ENCODE peak calls at places on chromosome 14, in six cellular contexts. One of them, this sample, is unnamed.

GRCh38 chr14:49970474-49971147 is 77.7 kb downstream of the ARF6 start:
- DNase-seq in stimulated activated CD8-positive, alpha-beta memory T cell treated with anti-CD3 and anti-CD28 coated beads, Interleukin-12 subunit alpha, Interleukin-12 subunit beta, amount 100 ng/mL, for 4 hours: no peak
- DNase-seq in neural crest cell: no peak
- DNase-seq in D341Med: no peak
- DNase-seq in stimulated activated CD4-positive, alpha-beta T cell treated with anti-CD3 and anti-CD28 coated beads, Interleukin-2, amount 100 ng/mL, for 4 hours: no peak
- DNase-seq in H9: no peak
- DNase-seq in this sample: no peak

GRCh38 chr14:95685978-95686922 is at the start of gene TCL1B:
- DNase-seq in D341Med: no peak
- DNase-seq in H9: peak; percentile 68
- DNase-seq in stimulated activated CD8-positive, alpha-beta memory T cell treated with anti-CD3 and anti-CD28 coated beads, Interleukin-12 subunit alpha, Interleukin-12 subunit beta, amount 100 ng/mL, for 4 hours: no peak
- DNase-seq in stimulated activated CD4-positive, alpha-beta T cell treated with anti-CD3 and anti-CD28 coated beads, Interleukin-2, amount 100 ng/mL, for 4 hours: no peak
- DNase-seq in neural crest cell: no peak
- DNase-seq in this sample: no peak

GRCh38 chr14:77024171-77024627 is 4.3 kb downstream of the IRF2BPL start:
- DNase-seq in neural crest cell: no peak
- DNase-seq in D341Med: no peak
- DNase-seq in H9: peak; percentile 93
- DNase-seq in stimulated activated CD4-positive, alpha-beta T cell treated with anti-CD3 and anti-CD28 coated beads, Interleukin-2, amount 100 ng/mL, for 4 hours: peak; percentile 63
- DNase-seq in stimulated activated CD8-positive, alpha-beta memory T cell treated with anti-CD3 and anti-CD28 coated beads, Interleukin-12 subunit alpha, Interleukin-12 subunit beta, amount 100 ng/mL, for 4 hours: no peak
- DNase-seq in this sample: no peak

GRCh38 chr14:57403521-57403864 is 13.1 kb downstream of the NAA30 start:
- DNase-seq in stimulated activated CD4-positive, alpha-beta T cell treated with anti-CD3 and anti-CD28 coated beads, Interleukin-2, amount 100 ng/mL, for 4 hours: no peak
- DNase-seq in neural crest cell: no peak
- DNase-seq in D341Med: no peak
- DNase-seq in stimulated activated CD8-positive, alpha-beta memory T cell treated with anti-CD3 and anti-CD28 coated beads, Interleukin-12 subunit alpha, Interleukin-12 subunit beta, amount 100 ng/mL, for 4 hours: no peak
- DNase-seq in H9: no peak
- DNase-seq in this sample: no peak

GRCh38 chr14:99313234-99313633 is 41.2 kb upstream of the BCL11B start:
- DNase-seq in D341Med: no peak
- DNase-seq in stimulated activated CD4-positive, alpha-beta T cell treated with anti-CD3 and anti-CD28 coated beads, Interleukin-2, amount 100 ng/mL, for 4 hours: no peak
- DNase-seq in H9: no peak
- DNase-seq in stimulated activated CD8-positive, alpha-beta memory T cell treated with anti-CD3 and anti-CD28 coated beads, Interleukin-12 subunit alpha, Interleukin-12 subunit beta, amount 100 ng/mL, for 4 hours: no peak
- DNase-seq in neural crest cell: no peak
- DNase-seq in this sample: no peak

GRCh38 chr14:63245893-63246292 is 41.6 kb downstream of the RHOJ start:
- DNase-seq in stimulated activated CD8-positive, alpha-beta memory T cell treated with anti-CD3 and anti-CD28 coated beads, Interleukin-12 subunit alpha, Interleukin-12 subunit beta, amount 100 ng/mL, for 4 hours: no peak
- DNase-seq in neural crest cell: no peak
- DNase-seq in H9: no peak
- DNase-seq in D341Med: peak; percentile 54
- DNase-seq in stimulated activated CD4-positive, alpha-beta T cell treated with anti-CD3 and anti-CD28 coated beads, Interleukin-2, amount 100 ng/mL, for 4 hours: no peak
- DNase-seq in this sample: no peak

GRCh38 chr14:23154876-23155587 is 28.4 kb downstream of the SLC7A8 start:
- DNase-seq in D341Med: peak; percentile 84
- DNase-seq in stimulated activated CD8-positive, alpha-beta memory T cell treated with anti-CD3 and anti-CD28 coated beads, Interleukin-12 subunit alpha, Interleukin-12 subunit beta, amount 100 ng/mL, for 4 hours: no peak
- DNase-seq in H9: peak; percentile 80
- DNase-seq in stimulated activated CD4-positive, alpha-beta T cell treated with anti-CD3 and anti-CD28 coated beads, Interleukin-2, amount 100 ng/mL, for 4 hours: no peak
- DNase-seq in neural crest cell: no peak
- DNase-seq in this sample: peak; percentile 82

GRCh38 chr14:68631691-68632590 is 160.9 kb downstream of the ZFP36L1 start:
- DNase-seq in stimulated activated CD8-positive, alpha-beta memory T cell treated with anti-CD3 and anti-CD28 coated beads, Interleukin-12 subunit alpha, Interleukin-12 subunit beta, amount 100 ng/mL, for 4 hours: no peak
- DNase-seq in D341Med: no peak
- DNase-seq in H9: peak; percentile 16
- DNase-seq in neural crest cell: no peak
- DNase-seq in stimulated activated CD4-positive, alpha-beta T cell treated with anti-CD3 and anti-CD28 coated beads, Interleukin-2, amount 100 ng/mL, for 4 hours: no peak
- DNase-seq in this sample: no peak

GRCh38 chr14:69107407-69108003 is 45.4 kb downstream of the DCAF5 start:
- DNase-seq in D341Med: peak; percentile 69
- DNase-seq in stimulated activated CD8-positive, alpha-beta memory T cell treated with anti-CD3 and anti-CD28 coated beads, Interleukin-12 subunit alpha, Interleukin-12 subunit beta, amount 100 ng/mL, for 4 hours: no peak
- DNase-seq in H9: peak; percentile 51
- DNase-seq in neural crest cell: no peak
- DNase-seq in stimulated activated CD4-positive, alpha-beta T cell treated with anti-CD3 and anti-CD28 coated beads, Interleukin-2, amount 100 ng/mL, for 4 hours: no peak
- DNase-seq in this sample: peak; percentile 80

GRCh38 chr14:49550284-49551184 is 35.6 kb downstream of the RPS29 start:
- DNase-seq in D341Med: no peak
- DNase-seq in stimulated activated CD8-positive, alpha-beta memory T cell treated with anti-CD3 and anti-CD28 coated beads, Interleukin-12 subunit alpha, Interleukin-12 subunit beta, amount 100 ng/mL, for 4 hours: no peak
- DNase-seq in H9: no peak
- DNase-seq in neural crest cell: no peak
- DNase-seq in stimulated activated CD4-positive, alpha-beta T cell treated with anti-CD3 and anti-CD28 coated beads, Interleukin-2, amount 100 ng/mL, for 4 hours: no peak
- DNase-seq in this sample: peak; percentile 61

GRCh38 chr14:106276326-106277267 is 750.2 kb downstream of the TMEM121 start:
- DNase-seq in stimulated activated CD8-positive, alpha-beta memory T cell treated with anti-CD3 and anti-CD28 coated beads, Interleukin-12 subunit alpha, Interleukin-12 subunit beta, amount 100 ng/mL, for 4 hours: no peak
- DNase-seq in neural crest cell: no peak
- DNase-seq in stimulated activated CD4-positive, alpha-beta T cell treated with anti-CD3 and anti-CD28 coated beads, Interleukin-2, amount 100 ng/mL, for 4 hours: no peak
- DNase-seq in H9: no peak
- DNase-seq in D341Med: no peak
- DNase-seq in this sample: no peak

GRCh38 chr14:71286126-71286525 is 378.9 kb downstream of the PCNX1 start:
- DNase-seq in H9: no peak
- DNase-seq in neural crest cell: no peak
- DNase-seq in stimulated activated CD4-positive, alpha-beta T cell treated with anti-CD3 and anti-CD28 coated beads, Interleukin-2, amount 100 ng/mL, for 4 hours: no peak
- DNase-seq in D341Med: no peak
- DNase-seq in stimulated activated CD8-positive, alpha-beta memory T cell treated with anti-CD3 and anti-CD28 coated beads, Interleukin-12 subunit alpha, Interleukin-12 subunit beta, amount 100 ng/mL, for 4 hours: no peak
- DNase-seq in this sample: no peak

GRCh38 chr14:104299993-104300761 is 161.8 kb downstream of the KIF26A start:
- DNase-seq in stimulated activated CD4-positive, alpha-beta T cell treated with anti-CD3 and anti-CD28 coated beads, Interleukin-2, amount 100 ng/mL, for 4 hours: no peak
- DNase-seq in D341Med: no peak
- DNase-seq in stimulated activated CD8-positive, alpha-beta memory T cell treated with anti-CD3 and anti-CD28 coated beads, Interleukin-12 subunit alpha, Interleukin-12 subunit beta, amount 100 ng/mL, for 4 hours: no peak
- DNase-seq in H9: no peak
- DNase-seq in neural crest cell: no peak
- DNase-seq in this sample: no peak

GRCh38 chr14:36647827-36648753 is 13.6 kb upstream of the PAX9 start:
- DNase-seq in stimulated activated CD8-positive, alpha-beta memory T cell treated with anti-CD3 and anti-CD28 coated beads, Interleukin-12 subunit alpha, Interleukin-12 subunit beta, amount 100 ng/mL, for 4 hours: no peak
- DNase-seq in D341Med: peak; percentile 69
- DNase-seq in H9: peak; percentile 83
- DNase-seq in stimulated activated CD4-positive, alpha-beta T cell treated with anti-CD3 and anti-CD28 coated beads, Interleukin-2, amount 100 ng/mL, for 4 hours: no peak
- DNase-seq in neural crest cell: peak; percentile 54
- DNase-seq in this sample: peak; percentile 10

GRCh38 chr14:61872452-61872851 is 110.2 kb downstream of the SNAPC1 start:
- DNase-seq in stimulated activated CD4-positive, alpha-beta T cell treated with anti-CD3 and anti-CD28 coated beads, Interleukin-2, amount 100 ng/mL, for 4 hours: no peak
- DNase-seq in H9: no peak
- DNase-seq in neural crest cell: no peak
- DNase-seq in stimulated activated CD8-positive, alpha-beta memory T cell treated with anti-CD3 and anti-CD28 coated beads, Interleukin-12 subunit alpha, Interleukin-12 subunit beta, amount 100 ng/mL, for 4 hours: no peak
- DNase-seq in D341Med: no peak
- DNase-seq in this sample: no peak

GRCh38 chr14:73789996-73790581 is 61.5 kb upstream of the PTGR2 start:
- DNase-seq in H9: no peak
- DNase-seq in stimulated activated CD8-positive, alpha-beta memory T cell treated with anti-CD3 and anti-CD28 coated beads, Interleukin-12 subunit alpha, Interleukin-12 subunit beta, amount 100 ng/mL, for 4 hours: no peak
- DNase-seq in D341Med: no peak
- DNase-seq in neural crest cell: no peak
- DNase-seq in stimulated activated CD4-positive, alpha-beta T cell treated with anti-CD3 and anti-CD28 coated beads, Interleukin-2, amount 100 ng/mL, for 4 hours: no peak
- DNase-seq in this sample: no peak

GRCh38 chr14:70684030-70684429 is 42.3 kb downstream of the TTC9 start:
- DNase-seq in D341Med: no peak
- DNase-seq in H9: no peak
- DNase-seq in neural crest cell: no peak
- DNase-seq in stimulated activated CD4-positive, alpha-beta T cell treated with anti-CD3 and anti-CD28 coated beads, Interleukin-2, amount 100 ng/mL, for 4 hours: no peak
- DNase-seq in stimulated activated CD8-positive, alpha-beta memory T cell treated with anti-CD3 and anti-CD28 coated beads, Interleukin-12 subunit alpha, Interleukin-12 subunit beta, amount 100 ng/mL, for 4 hours: no peak
- DNase-seq in this sample: no peak

GRCh38 chr14:26761532-26761931 is 163.7 kb upstream of the NOVA1 start:
- DNase-seq in stimulated activated CD8-positive, alpha-beta memory T cell treated with anti-CD3 and anti-CD28 coated beads, Interleukin-12 subunit alpha, Interleukin-12 subunit beta, amount 100 ng/mL, for 4 hours: no peak
- DNase-seq in stimulated activated CD4-positive, alpha-beta T cell treated with anti-CD3 and anti-CD28 coated beads, Interleukin-2, amount 100 ng/mL, for 4 hours: no peak
- DNase-seq in neural crest cell: no peak
- DNase-seq in H9: no peak
- DNase-seq in D341Med: no peak
- DNase-seq in this sample: no peak

GRCh38 chr14:63663428-63664142 is 21.9 kb upstream of the WDR89 start:
- DNase-seq in stimulated activated CD4-positive, alpha-beta T cell treated with anti-CD3 and anti-CD28 coated beads, Interleukin-2, amount 100 ng/mL, for 4 hours: no peak
- DNase-seq in D341Med: no peak
- DNase-seq in neural crest cell: no peak
- DNase-seq in H9: no peak
- DNase-seq in stimulated activated CD8-positive, alpha-beta memory T cell treated with anti-CD3 and anti-CD28 coated beads, Interleukin-12 subunit alpha, Interleukin-12 subunit beta, amount 100 ng/mL, for 4 hours: no peak
- DNase-seq in this sample: no peak

GRCh38 chr14:22803575-22803974 is 11.7 kb downstream of the SLC7A7 start:
- DNase-seq in D341Med: no peak
- DNase-seq in stimulated activated CD4-positive, alpha-beta T cell treated with anti-CD3 and anti-CD28 coated beads, Interleukin-2, amount 100 ng/mL, for 4 hours: no peak
- DNase-seq in stimulated activated CD8-positive, alpha-beta memory T cell treated with anti-CD3 and anti-CD28 coated beads, Interleukin-12 subunit alpha, Interleukin-12 subunit beta, amount 100 ng/mL, for 4 hours: no peak
- DNase-seq in neural crest cell: no peak
- DNase-seq in H9: no peak
- DNase-seq in this sample: no peak

GRCh38 chr14:84566109-84566508 is 963.8 kb upstream of the FLRT2 start:
- DNase-seq in stimulated activated CD8-positive, alpha-beta memory T cell treated with anti-CD3 and anti-CD28 coated beads, Interleukin-12 subunit alpha, Interleukin-12 subunit beta, amount 100 ng/mL, for 4 hours: no peak
- DNase-seq in H9: peak; percentile 36
- DNase-seq in neural crest cell: no peak
- DNase-seq in D341Med: no peak
- DNase-seq in stimulated activated CD4-positive, alpha-beta T cell treated with anti-CD3 and anti-CD28 coated beads, Interleukin-2, amount 100 ng/mL, for 4 hours: no peak
- DNase-seq in this sample: no peak